ENCODE peak calls at places on chromosomes 4 and X, in five cellular contexts. B is IMR-90, C is HepG2, I is adipocyte, R is kidney. U is an unnamed sample.

GRCh38 chr4:185424905-185425599 is 712 bp downstream of the UFSP2 start:
- DNase-seq in C (peak), I (peak), R (no peak), B (peak), U (no peak)

GRCh38 chr4:147754037-147754445 is 22.2 kb downstream of the ARHGAP10 start:
- DNase-seq in C (no peak), R (no peak), B (peak), I (peak), U (no peak)

GRCh38 chr4:40564815-40565505 is 64.7 kb downstream of the RBM47 start:
- DNase-seq in C (no peak), B (no peak), R (no peak), I (peak), U (no peak)

GRCh38 chrX:29858714-29859113 is 356.6 kb upstream of the MAGEB2 start:
- DNase-seq in B (peak), R (no peak), C (no peak), I (peak), U (no peak)

GRCh38 chrX:20515841-20516461 is 249.2 kb upstream of the RPS6KA3 start:
- DNase-seq in C (peak), R (no peak), I (peak), B (peak), U (peak)

GRCh38 chr4:151486166-151486565 is 77.2 kb downstream of the FHIP1A start:
- DNase-seq in R (no peak), I (peak), B (peak), C (no peak), U (no peak)

GRCh38 chr4:57116245-57116644 is 6.1 kb upstream of the IGFBP7 start:
- DNase-seq in B (no peak), C (no peak), R (no peak), I (no peak), U (no peak)

GRCh38 chr4:110042540-110043517 is 130.1 kb downstream of the EGF start:
- DNase-seq in C (no peak), R (no peak), B (no peak), I (peak), U (no peak)

GRCh38 chr4:98710831-98711230 is 52.4 kb upstream of the TSPAN5 start:
- DNase-seq in I (peak), B (no peak), R (no peak), C (no peak), U (no peak)

GRCh38 chr4:22385615-22386014 is 130.3 kb downstream of the ADGRA3 start:
- DNase-seq in B (peak), R (no peak), I (peak), C (no peak), U (peak)

GRCh38 chr4:122458625-122459024 is 2.1 kb upstream of the IL2 start:
- DNase-seq in B (peak), R (no peak), C (no peak), I (no peak), U (no peak)

GRCh38 chr4:164440196-164440595 is 313.7 kb upstream of the SMIM31 start:
- DNase-seq in R (no peak), B (peak), C (no peak), I (no peak), U (no peak)

GRCh38 chr4:40811886-40812857 is 62.4 kb downstream of the NSUN7 start:
- DNase-seq in C (no peak), B (peak), R (no peak), I (peak), U (no peak)

GRCh38 chrX:71935542-71935941 is 24.9 kb downstream of the NHSL2 start:
- DNase-seq in B (no peak), C (no peak), I (no peak), R (no peak), U (no peak)

GRCh38 chr4:184330008-184330400 is 112.3 kb upstream of the ENPP6 start:
- DNase-seq in B (peak), C (no peak), R (peak), I (no peak), U (no peak)

GRCh38 chr4:39814403-39815185 is 116.7 kb downstream of the UBE2K start:
- DNase-seq in C (peak), B (peak), R (no peak), I (no peak), U (peak)

GRCh38 chr4:83071116-83071515 is 36.1 kb downstream of the COPS4 start:
- DNase-seq in B (peak), C (no peak), I (peak), R (no peak), U (no peak)

GRCh38 chrX:147602297-147602696 is 309.4 kb upstream of the FMR1 start:
- DNase-seq in I (no peak), C (no peak), B (no peak), R (no peak), U (no peak)

GRCh38 chr4:181030961-181031360 is 1212.2 kb upstream of the TENM3 start:
- DNase-seq in R (no peak), B (peak), C (no peak), I (peak), U (no peak)

GRCh38 chrX:150162141-150162540 is 201.0 kb upstream of the MAMLD1 start:
- DNase-seq in R (no peak), I (no peak), B (no peak), C (no peak), U (peak)

GRCh38 chr4:154911097-154911496 is 130.0 kb downstream of the RBM46 start:
- DNase-seq in I (peak), R (no peak), C (peak), B (peak), U (no peak)

GRCh38 chr4:183658362-183659028 is 490 bp downstream of the RWDD4 start:
- DNase-seq in C (peak), R (peak), I (peak), B (peak), U (no peak)

GRCh38 chr4:124321370-124321769 is 391.2 kb downstream of the ANKRD50 start:
- DNase-seq in B (peak), R (no peak), I (peak), C (no peak), U (no peak)

GRCh38 chr4:140686799-140687198 is 69.4 kb downstream of the TBC1D9 start:
- DNase-seq in I (peak), B (peak), R (no peak), C (no peak), U (no peak)

GRCh38 chrX:154827624-154828408 is 6.6 kb downstream of the SMIM9 start:
- DNase-seq in I (no peak), R (no peak), C (no peak), B (no peak), U (no peak)

GRCh38 chr4:142408003-142408441 is 438.1 kb downstream of the INPP4B start:
- DNase-seq in C (no peak), I (peak), R (no peak), B (no peak), U (no peak)

GRCh38 chrX:23945206-23945605 is 37.4 kb downstream of the CXorf58 start:
- DNase-seq in B (no peak), R (no peak), I (no peak), C (no peak), U (no peak)

GRCh38 chr4:16032382-16032743 is 51.5 kb downstream of the PROM1 start:
- DNase-seq in C (peak), I (no peak), R (no peak), B (no peak), U (no peak)

GRCh38 chr4:74714731-74715130 is 79.6 kb downstream of the BTC start:
- DNase-seq in B (no peak), I (no peak), C (no peak), R (no peak), U (no peak)

GRCh38 chr4:83651846-83652245 is 115.9 kb downstream of the GPAT3 start:
- DNase-seq in C (no peak), I (no peak), B (no peak), R (no peak), U (no peak)

GRCh38 chr4:26490111-26490979 is at the start of gene CCKAR:
- DNase-seq in C (no peak), R (no peak), B (no peak), I (no peak), U (no peak)

GRCh38 chr4:122010610-122011009 is 58.8 kb upstream of the TRPC3 start:
- DNase-seq in R (no peak), I (peak), B (peak), C (no peak), U (no peak)

DNA sequence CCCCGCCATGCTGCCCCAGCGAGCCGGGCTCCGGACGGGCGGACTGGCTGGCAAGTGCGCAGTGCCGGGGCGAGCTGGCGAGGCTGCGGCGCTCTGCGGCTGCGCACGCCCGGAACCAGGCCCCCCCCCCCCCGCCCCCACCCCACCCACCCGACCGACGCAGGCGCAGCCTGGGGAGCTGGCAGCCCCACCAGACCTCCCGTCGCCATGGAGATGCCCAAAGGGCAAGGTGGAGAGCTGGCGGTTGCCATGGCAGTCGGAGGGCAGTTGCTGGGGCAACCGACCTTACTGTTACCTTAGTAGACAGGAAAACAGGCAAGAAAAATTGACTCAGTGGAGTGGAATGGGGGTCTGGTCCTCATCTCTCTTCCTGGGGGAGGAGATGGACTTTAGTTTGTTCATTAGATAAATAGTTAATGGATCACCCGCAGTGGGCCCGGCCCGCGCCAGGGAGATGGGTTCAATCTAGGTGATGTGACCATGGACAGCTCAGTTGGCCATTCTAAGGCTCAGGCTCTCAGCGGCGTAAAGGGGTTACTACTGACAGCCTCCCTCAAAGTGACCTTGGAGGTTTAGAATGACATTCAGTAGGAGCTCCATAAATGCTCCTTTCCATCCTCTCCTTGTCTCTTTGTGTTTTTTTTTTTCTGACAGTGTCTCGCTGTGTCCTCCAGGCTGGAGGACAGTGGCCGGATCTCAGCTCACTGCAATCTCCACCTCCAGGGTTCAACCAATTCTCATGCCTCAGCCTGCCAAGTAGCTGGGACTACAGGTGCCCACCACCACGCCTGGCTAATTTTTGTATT is at the start of gene PCSK1N:
- DNase-seq in C (peak), R (peak), B (no peak), I (no peak), U (no peak)
- H3K9ac ChIP-seq in C (peak), R (no peak), B (no peak), I (no peak), U (no peak)

DNA sequence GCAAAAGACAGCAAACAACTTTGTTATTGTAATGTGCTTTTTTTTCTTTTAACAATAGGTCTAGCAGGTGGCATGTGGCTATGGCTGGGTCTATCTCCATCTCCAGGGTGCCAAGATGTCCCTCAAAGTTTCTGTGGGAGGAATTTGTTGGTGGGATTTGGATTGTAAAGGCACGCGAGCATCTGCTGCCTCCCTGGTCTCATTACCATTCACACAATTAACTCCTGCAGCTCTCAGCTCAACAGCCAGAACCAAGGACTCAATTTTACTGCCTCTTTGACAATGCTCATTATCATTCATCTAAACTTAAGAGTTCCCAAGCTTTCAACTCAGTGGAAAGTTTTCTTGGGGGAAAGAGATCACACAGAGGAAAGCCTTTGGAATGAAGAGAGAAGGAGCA is 10.9 kb upstream of the PCDH18 start:
- DNase-seq in C (no peak), B (no peak), I (no peak), R (no peak), U (no peak)
- H3K9ac ChIP-seq in C (no peak), B (no peak), I (peak), R (no peak), U (no peak)

GRCh38 chr4:54657556-54658313 is at the start of gene KIT:
- DNase-seq in C (no peak), B (peak), R (peak), I (peak), U (no peak)
- H3K9ac ChIP-seq in C (no peak), B (peak), R (no peak), I (peak), U (peak)

GRCh38 chrX:120228187-120228908 is 22.3 kb upstream of the ZBTB33 start:
- DNase-seq in C (no peak), R (no peak), B (no peak), I (no peak), U (no peak)

GRCh38 chrX:120223374-120223773 is 27.2 kb upstream of the ZBTB33 start:
- DNase-seq in C (no peak), B (no peak), R (no peak), I (no peak), U (no peak)

GRCh38 chrX:120224388-120224787 is 26.2 kb upstream of the ZBTB33 start:
- DNase-seq in B (no peak), I (no peak), R (no peak), C (no peak), U (no peak)
- H3K9ac ChIP-seq in B (no peak), I (no peak), R (no peak), C (no peak), U (no peak)

GRCh38 chr4:76212301-76212700 is 1.3 kb downstream of the SCARB2 start:
- DNase-seq in B (no peak), R (no peak), C (no peak), I (no peak), U (no peak)
- H3K9ac ChIP-seq in B (peak), R (peak), C (peak), I (peak), U (peak)